ENCODE peak calls at places on chromosomes 12 and 14, in seven cellular contexts. R, A, J, B, K, T and C are unnamed samples.

GRCh38 chr14:106875503-106875902 is 1349.1 kb downstream of the TMEM121 start:
- DNase-seq in R (no peak), A (no peak), J (no peak), B (no peak), K (no peak), T (no peak), C (no peak)

GRCh38 chr12:15829949-15830348 is 40.8 kb upstream of the EPS8 start:
- DNase-seq in R (peak; percentile 51), A (no peak), J (peak; percentile 51), B (no peak), K (peak; percentile 40), T (no peak), C (no peak)

GRCh38 chr14:65631040-65631439 is 218.5 kb downstream of the FUT8 start:
- DNase-seq in R (no peak), A (no peak), J (no peak), B (no peak), K (no peak), T (no peak), C (no peak)

GRCh38 chr12:27474344-27474743 is 27.8 kb downstream of the SMCO2 start:
- DNase-seq in R (peak; percentile 92), A (no peak), J (peak; percentile 87), B (peak; percentile 83), K (peak; percentile 74), T (no peak), C (no peak)

GRCh38 chr12:100267603-100268281 is 765 bp downstream of the SCYL2 start:
- DNase-seq in R (peak; percentile 58), A (peak; percentile 68), J (peak; percentile 43), B (no peak), K (peak; percentile 39), T (no peak), C (no peak)

GRCh38 chr12:82486524-82487235 is 128.4 kb downstream of the METTL25 start:
- DNase-seq in R (peak; percentile 56), A (no peak), J (peak; percentile 67), B (peak; percentile 55), K (peak; percentile 73), T (no peak), C (no peak)

GRCh38 chr14:69542311-69542710 is 32.4 kb downstream of the CCDC177 start:
- DNase-seq in R (no peak), A (no peak), J (no peak), B (no peak), K (no peak), T (no peak), C (no peak)

GRCh38 chr12:4164591-4165558 is 108.7 kb upstream of the CCND2 start:
- DNase-seq in R (peak; percentile 74), A (peak; percentile 66), J (peak; percentile 74), B (no peak), K (peak; percentile 69), T (peak; percentile 39), C (no peak)

GRCh38 chr14:69685716-69686115 is 74.3 kb downstream of the SUSD6 start:
- DNase-seq in R (peak; percentile 77), A (no peak), J (peak; percentile 60), B (peak; percentile 65), K (peak; percentile 75), T (no peak), C (no peak)

GRCh38 chr14:92317511-92317910 is 5.5 kb upstream of the SLC24A4 start:
- DNase-seq in R (peak; percentile 23), A (no peak), J (no peak), B (no peak), K (no peak), T (no peak), C (peak; percentile 26)

GRCh38 chr12:57530396-57531142 is 7.9 kb downstream of the MBD6 start:
- DNase-seq in R (no peak), A (no peak), J (no peak), B (no peak), K (no peak), T (no peak), C (no peak)

GRCh38 chr14:74035556-74035955 is 16.4 kb downstream of the BBOF1 start:
- DNase-seq in R (peak; percentile 66), A (no peak), J (peak; percentile 22), B (no peak), K (peak; percentile 37), T (no peak), C (no peak)

GRCh38 chr12:54030889-54031860 is 1.7 kb upstream of the HOXC5 start:
- DNase-seq in R (peak; percentile 21), A (peak; percentile 70), J (peak; percentile 66), B (no peak), K (no peak), T (no peak), C (no peak)

GRCh38 chr14:69719501-69719951 is 47.4 kb upstream of the SRSF5 start:
- DNase-seq in R (peak; percentile 96), A (peak; percentile 55), J (peak; percentile 93), B (peak; percentile 90), K (peak; percentile 90), T (no peak), C (peak; percentile 91)

GRCh38 chr12:109927622-109928021 is 27.5 kb downstream of the TCHP start:
- DNase-seq in R (peak; percentile 22), A (peak; percentile 60), J (no peak), B (no peak), K (peak; percentile 18), T (no peak), C (no peak)

GRCh38 chr14:36658091-36659009 is 3.3 kb upstream of the PAX9 start:
- DNase-seq in R (no peak), A (peak; percentile 46), J (no peak), B (no peak), K (no peak), T (no peak), C (no peak)

GRCh38 chr12:85280984-85281946 is 1.2 kb downstream of the ALX1 start:
- DNase-seq in R (peak; percentile 4), A (no peak), J (peak; percentile 33), B (no peak), K (peak; percentile 18), T (no peak), C (no peak)

GRCh38 chr12:66398931-66399625 is 96.8 kb downstream of the HELB start:
- DNase-seq in R (peak; percentile 19), A (no peak), J (peak; percentile 43), B (no peak), K (peak; percentile 50), T (no peak), C (no peak)

GRCh38 chr14:77353469-77354141 is 23.3 kb downstream of the TMED8 start:
- DNase-seq in R (no peak), A (no peak), J (no peak), B (no peak), K (no peak), T (no peak), C (no peak)

GRCh38 chr12:62744551-62744950 is 190.4 kb downstream of the PPM1H start:
- DNase-seq in R (peak; percentile 66), A (no peak), J (peak; percentile 65), B (no peak), K (no peak), T (no peak), C (no peak)

GRCh38 chr12:3456809-3457208 is 34.2 kb upstream of the PRMT8 start:
- DNase-seq in R (no peak), A (peak; percentile 88), J (no peak), B (no peak), K (no peak), T (no peak), C (no peak)

GRCh38 chr12:2833327-2833726 is 1.5 kb downstream of the NRIP2 start:
- DNase-seq in R (no peak), A (no peak), J (no peak), B (no peak), K (peak; percentile 60), T (no peak), C (no peak)

GRCh38 chr14:74364271-74364880 is 16.1 kb downstream of the VRTN start:
- DNase-seq in R (no peak), A (no peak), J (no peak), B (no peak), K (no peak), T (no peak), C (no peak)

DNA sequence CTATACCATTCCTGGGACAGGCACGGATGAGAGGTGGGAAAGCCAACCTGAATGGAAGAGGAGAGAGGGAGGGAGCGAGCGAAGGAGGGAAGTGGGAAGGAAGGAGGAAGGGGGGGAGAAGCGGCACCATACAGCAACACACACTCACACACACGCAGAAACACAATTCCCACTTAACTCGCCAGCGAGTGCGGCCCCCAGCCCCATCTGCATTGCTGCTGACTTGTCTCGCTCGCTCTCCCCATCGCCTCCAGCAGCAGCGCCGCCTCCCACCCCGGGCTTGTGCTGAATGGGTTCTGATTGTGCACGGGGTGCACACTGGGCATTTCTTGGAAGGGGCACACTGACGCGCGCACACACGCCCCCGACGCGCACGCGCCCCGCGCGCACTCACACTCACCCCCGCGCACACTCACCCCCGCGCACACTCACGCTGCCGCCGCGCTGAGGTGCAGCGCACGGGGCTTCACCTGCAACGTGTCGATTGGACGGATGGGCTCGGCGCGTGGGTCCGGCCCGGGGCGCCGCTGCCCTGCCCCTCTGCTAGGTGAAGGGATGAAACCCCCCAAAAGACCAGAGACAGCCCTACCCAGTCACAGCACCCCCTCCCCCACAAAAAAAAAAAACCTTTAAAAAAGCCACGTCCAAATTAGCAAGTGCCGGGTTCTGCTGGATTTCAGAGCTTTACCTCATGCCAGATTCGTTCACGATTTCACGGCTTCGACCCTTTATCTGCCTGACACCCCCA is 680 bp downstream of the GRIN2B start:
- DNase-seq in R (no peak), A (peak; percentile 64), J (no peak), B (no peak), K (no peak), T (no peak), C (no peak)
- TF ChIP-seq CTCF in R (no peak), A (no peak), J (no peak), B (no peak), K (no peak), T (no peak), C (no peak)

GRCh38 chr12:49296034-49296835 is 1.3 kb downstream of the PRPH start:
- DNase-seq in R (no peak), A (peak; percentile 78), J (no peak), B (no peak), K (peak; percentile 21), T (peak; percentile 45), C (no peak)
- H3K4me3 ChIP-seq in R (no peak overlapping the region), A (peak overlapping the region; percentile 30), J (no peak overlapping the region), B (no peak overlapping the region), K (no peak overlapping the region), T (peak overlapping the region; percentile 46), C (no peak overlapping the region)

GRCh38 chr14:98701377-98701776 is 570.6 kb downstream of the BCL11B start:
- DNase-seq in R (no peak), A (no peak), J (no peak), B (no peak), K (no peak), T (no peak), C (no peak)

GRCh38 chr14:98695809-98696208 is 576.2 kb downstream of the BCL11B start:
- DNase-seq in R (no peak), A (no peak), J (no peak), B (no peak), K (no peak), T (no peak), C (no peak)

GRCh38 chr14:98698341-98698740 is 573.7 kb downstream of the BCL11B start:
- DNase-seq in R (no peak), A (no peak), J (no peak), B (no peak), K (no peak), T (no peak), C (no peak)

GRCh38 chr14:98704441-98704840 is 567.6 kb downstream of the BCL11B start:
- DNase-seq in R (no peak), A (no peak), J (no peak), B (no peak), K (no peak), T (peak; percentile 20), C (no peak)

GRCh38 chr14:98700748-98701147 is 571.2 kb downstream of the BCL11B start:
- DNase-seq in R (no peak), A (no peak), J (no peak), B (no peak), K (peak; percentile 7), T (no peak), C (no peak)
- TF ChIP-seq CTCF in R (no peak), A (no peak), J (no peak), B (no peak), K (no peak), T (no peak), C (no peak)

GRCh38 chr14:34713122-34713680 is 1.2 kb downstream of the CFL2 start:
- DNase-seq in R (no peak), A (no peak), J (no peak), B (no peak), K (no peak), T (no peak), C (no peak)
- H3K4me3 ChIP-seq in R (peak overlapping the region; percentile 88), A (peak overlapping the region; percentile 73), J (peak overlapping the region; percentile 84), B (peak overlapping the region; percentile 74), K (peak overlapping the region; percentile 83), T (peak overlapping the region; percentile 72), C (peak overlapping the region; percentile 83)